ENCODE peak calls at places on chromosomes 13 and 19, in four cellular contexts. Q, S, P and A are unnamed samples.

GRCh38 chr19:58117841-58118575 is 20.0 kb upstream of the ZSCAN18 start:
- DNase-seq in S (no peak), P (no peak), Q (no peak), A (no peak)

GRCh38 chr13:50299546-50300249 is 284.5 kb downstream of the KCNRG start:
- DNase-seq in Q (no peak), P (no peak), S (no peak), A (no peak)

GRCh38 chr13:29550589-29550988 is 44.9 kb downstream of the SLC7A1 start:
- DNase-seq in P (no peak), S (no peak), Q (no peak), A (no peak)

GRCh38 chr19:389246-389934 is 19.6 kb downstream of the C2CD4C start:
- DNase-seq in P (peak; percentile 16), Q (no peak), S (no peak), A (no peak)

GRCh38 chr19:23070353-23070781 is 46.5 kb upstream of the ZNF730 start:
- DNase-seq in S (no peak), Q (peak; percentile 33), P (peak; percentile 43), A (peak; percentile 35)

GRCh38 chr19:8080832-8081231 is 28.3 kb downstream of the CCL25 start:
- DNase-seq in Q (no peak), P (no peak), S (no peak), A (no peak)

GRCh38 chr19:54310543-54310942 is 2.4 kb downstream of the LILRA5 start:
- DNase-seq in Q (no peak), P (no peak), S (no peak), A (no peak)

GRCh38 chr13:41827507-41828213 is 133.2 kb downstream of the VWA8 start:
- DNase-seq in S (peak; percentile 87), P (no peak), Q (no peak), A (no peak)

GRCh38 chr13:42354246-42355117 is 82.5 kb downstream of the AKAP11 start:
- DNase-seq in S (peak; percentile 8), Q (no peak), P (no peak), A (no peak)

GRCh38 chr13:27481766-27482165 is 31.4 kb upstream of the MTIF3 start:
- DNase-seq in S (peak; percentile 28), Q (peak; percentile 65), P (no peak), A (peak; percentile 56)

GRCh38 chr13:110234532-110234931 is 72.4 kb downstream of the COL4A1 start:
- DNase-seq in P (no peak), S (no peak), Q (no peak), A (no peak)

GRCh38 chr13:80133631-80134083 is 207.3 kb downstream of the SPRY2 start:
- DNase-seq in Q (no peak), P (no peak), S (peak; percentile 57), A (no peak)

DNA sequence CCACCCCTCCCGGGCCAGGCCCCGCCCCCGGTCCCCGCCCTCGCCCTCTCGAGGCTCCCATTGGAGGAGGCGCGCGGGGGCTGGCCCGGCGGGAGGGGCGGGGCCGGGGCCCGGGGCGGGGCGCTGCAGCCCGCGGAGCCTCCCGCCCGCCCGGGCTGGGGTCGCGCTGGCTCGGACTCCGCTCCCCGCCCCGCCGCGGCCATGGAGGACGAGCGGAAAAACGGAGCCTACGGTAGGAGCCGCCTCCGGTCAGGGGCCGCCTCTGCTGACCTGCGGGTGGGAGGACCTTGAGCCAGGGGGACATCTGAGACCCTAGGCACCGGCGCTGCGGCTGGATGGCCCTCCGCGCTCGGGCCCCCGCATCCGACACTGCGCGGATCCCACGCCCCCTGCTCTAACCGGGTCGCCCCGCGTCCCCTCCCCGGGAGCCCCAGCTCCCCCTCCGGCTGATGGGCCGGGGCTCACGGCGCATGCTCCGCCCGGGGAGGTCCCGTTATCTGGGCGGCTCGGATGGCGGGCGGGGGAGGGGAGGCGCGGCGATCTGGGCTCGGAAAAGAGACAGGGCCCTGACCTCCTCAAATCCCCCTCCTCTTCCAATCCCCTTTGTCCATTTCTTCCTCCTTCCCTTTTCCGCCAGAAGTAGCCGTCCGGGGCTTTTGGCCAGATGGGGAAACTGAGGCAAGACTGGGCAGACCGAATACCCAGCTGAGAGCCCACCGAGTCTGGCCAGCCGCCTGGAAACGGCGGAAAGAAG is 15.4 kb upstream of the AP1M2 start:
- DNase-seq in S (peak; percentile 83), Q (peak; percentile 99), P (peak; percentile 87), A (peak; percentile 92)
- TF ChIP-seq POLR2A in S (no peak), Q (peak; percentile 72), P (no peak), A (peak; percentile 67)

DNA sequence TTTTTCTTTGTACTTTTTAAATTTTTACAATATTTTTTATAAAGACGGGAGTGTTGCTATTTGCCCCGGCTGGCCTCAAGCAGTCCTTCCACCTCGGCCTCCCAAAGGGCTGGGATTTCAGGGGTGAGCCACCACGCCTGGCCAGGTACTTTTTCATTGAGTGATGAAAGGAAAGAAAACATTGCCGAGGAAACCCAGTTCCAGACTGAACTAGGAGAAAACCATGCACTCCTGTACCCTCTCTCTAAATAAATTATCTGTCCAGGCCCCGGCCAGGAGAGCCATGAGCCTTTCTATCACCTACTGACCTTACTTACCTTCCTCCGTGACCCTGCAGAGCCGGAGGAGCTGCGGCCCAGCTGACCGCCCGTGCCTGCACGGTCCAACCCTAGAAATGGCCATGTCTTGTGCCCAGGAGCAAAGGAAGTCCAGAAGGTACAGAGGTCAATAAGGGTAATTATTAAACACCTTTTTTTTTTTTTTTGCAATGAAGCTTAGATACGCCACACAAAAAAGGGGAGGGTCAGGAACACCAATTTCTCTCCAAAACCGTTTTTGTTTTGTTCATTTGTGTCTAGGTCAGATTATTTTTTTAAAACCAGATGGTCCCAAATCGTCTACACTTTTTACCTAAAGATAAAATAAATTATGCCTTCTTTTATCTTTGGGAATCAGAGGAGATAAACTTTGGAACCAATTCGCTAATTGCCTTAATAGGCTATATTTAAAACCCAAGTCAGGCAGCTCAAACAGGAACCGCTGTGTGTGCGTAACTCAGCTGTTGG is at the start of gene SLC7A9:
- DNase-seq in S (no peak), Q (no peak), P (no peak), A (no peak)
- TF ChIP-seq POLR2A in S (no peak), Q (no peak), P (no peak), A (no peak)

GRCh38 chr13:46636451-46636850 is 83.5 kb downstream of the LRCH1 start:
- DNase-seq in Q (no peak), S (no peak), P (no peak), A (no peak)
- TF ChIP-seq POLR2A in Q (no peak), S (no peak), P (no peak), A (no peak)

GRCh38 chr19:34983786-34984185 is 16.3 kb upstream of the GRAMD1A start:
- DNase-seq in P (no peak), Q (no peak), S (no peak), A (no peak)

GRCh38 chr19:34985249-34986022 is 14.7 kb upstream of the GRAMD1A start:
- DNase-seq in Q (no peak), S (peak; percentile 89), P (peak; percentile 78), A (no peak)

GRCh38 chr19:34984287-34984686 is 15.8 kb upstream of the GRAMD1A start:
- DNase-seq in S (no peak), Q (no peak), P (no peak), A (no peak)

GRCh38 chr19:34979819-34980640 is 16.0 kb upstream of the ZNF792 start:
- DNase-seq in S (no peak), P (no peak), Q (no peak), A (no peak)

DNA sequence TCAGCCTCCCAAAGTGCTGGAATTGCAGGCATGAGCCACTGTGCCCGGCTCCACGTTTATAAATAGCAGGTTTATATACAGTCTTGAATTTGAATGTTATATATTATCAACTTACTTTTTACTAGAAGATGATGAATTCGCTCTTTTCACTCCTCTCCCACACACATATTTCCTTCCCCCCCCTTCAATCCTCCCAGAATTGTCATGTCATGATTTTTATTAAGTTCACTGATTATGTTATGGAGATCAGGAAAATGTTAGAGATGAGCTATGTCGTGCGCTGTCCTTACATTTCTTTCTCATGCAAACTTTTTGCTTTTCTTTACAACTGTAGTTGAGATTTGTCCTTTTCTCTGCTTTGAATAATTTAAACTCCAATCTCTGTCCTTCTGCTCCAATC is 17.8 kb upstream of the GRAMD1A start:
- DNase-seq in P (no peak), Q (no peak), S (no peak), A (no peak)
- TF ChIP-seq POLR2A in P (no peak), Q (no peak), S (no peak), A (no peak)

DNA sequence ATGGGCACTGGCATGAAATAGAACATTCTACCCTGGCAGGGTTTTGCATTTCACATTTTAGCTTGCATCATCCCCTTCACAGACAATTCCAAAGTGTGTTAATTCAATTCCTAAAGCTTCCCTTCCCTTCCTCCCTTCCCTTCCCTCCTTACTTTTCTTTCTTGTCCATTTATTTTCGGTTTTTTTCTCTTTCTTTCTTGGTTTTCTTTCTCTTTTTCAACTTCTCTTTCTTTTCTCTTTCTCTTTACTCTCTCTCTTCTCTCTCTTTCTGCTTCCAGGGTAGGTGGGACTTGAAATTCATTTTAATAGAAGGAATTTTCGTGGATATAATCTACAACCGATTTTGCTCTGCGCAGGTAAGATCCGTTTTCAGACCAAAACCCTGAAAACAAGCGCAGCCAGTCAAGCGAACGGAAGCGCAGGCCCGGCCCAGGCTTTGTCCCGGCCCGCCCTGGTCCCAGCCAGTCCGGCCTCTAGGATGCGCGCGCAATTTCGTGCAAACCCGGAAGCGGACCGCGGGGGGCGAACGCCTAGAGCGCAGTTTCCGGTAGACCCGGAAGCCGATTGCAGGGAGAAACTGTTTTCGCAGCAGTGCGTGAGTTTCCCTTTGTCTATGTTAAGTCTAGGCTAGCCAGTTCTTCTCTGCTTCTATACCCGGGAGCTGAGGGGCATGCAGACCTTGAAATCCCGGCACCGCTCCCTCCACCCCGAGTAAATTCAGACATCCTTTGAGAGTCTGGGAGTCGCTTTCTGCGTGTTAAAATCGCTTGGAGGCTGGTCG is at the start of gene ZNF528:
- DNase-seq in P (peak; percentile 98), Q (peak; percentile 83), S (peak; percentile 92), A (peak; percentile 78)
- TF ChIP-seq POLR2A in P (peak; percentile 13), Q (no peak), S (peak; percentile 84), A (peak; percentile 39)

GRCh38 chr19:18855647-18856384 is 24.1 kb downstream of the UPF1 start:
- DNase-seq in Q (no peak), S (no peak), P (no peak), A (no peak)

GRCh38 chr19:18858906-18859646 is 27.3 kb downstream of the UPF1 start:
- DNase-seq in P (no peak), Q (no peak), S (no peak), A (no peak)

GRCh38 chr19:18857223-18857622 is 25.5 kb downstream of the UPF1 start:
- DNase-seq in Q (no peak), S (no peak), P (no peak), A (no peak)

GRCh38 chr19:18854982-18855381 is 23.2 kb downstream of the UPF1 start:
- DNase-seq in S (no peak), P (no peak), Q (no peak), A (no peak)

DNA sequence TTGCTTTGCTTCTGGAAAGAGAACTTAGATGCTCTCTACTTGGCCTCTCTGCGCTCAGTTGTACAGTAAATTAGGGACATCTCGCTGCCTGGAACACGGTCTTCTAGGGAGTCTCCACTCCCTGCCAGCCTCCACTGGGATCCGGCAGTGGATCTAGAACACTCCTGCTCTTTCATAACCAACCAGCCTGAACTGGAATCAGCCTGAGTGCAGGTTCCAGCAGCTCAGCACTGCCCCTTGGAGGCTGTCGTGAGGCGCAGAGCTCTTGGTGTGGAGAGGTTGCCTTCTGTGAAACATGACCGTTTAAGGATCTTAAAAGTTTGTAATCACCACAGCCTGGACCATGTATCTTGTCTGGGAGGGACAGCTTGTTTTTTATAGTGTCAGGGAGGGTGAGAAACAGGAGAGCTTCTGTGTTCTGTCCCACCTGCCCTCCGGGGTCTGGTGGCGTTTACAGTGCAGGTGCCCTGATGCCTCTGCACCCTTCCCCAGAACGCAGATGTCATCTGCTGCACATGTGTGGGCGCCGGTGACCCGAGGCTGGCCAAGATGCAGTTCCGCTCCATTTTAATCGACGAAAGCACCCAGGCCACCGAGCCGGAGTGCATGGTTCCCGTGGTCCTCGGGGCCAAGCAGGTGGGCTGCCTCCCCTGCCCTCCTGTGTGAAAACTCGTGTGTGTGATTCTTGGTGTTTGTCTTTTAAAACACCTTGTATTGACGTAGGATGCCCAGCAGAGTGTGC is 24.8 kb downstream of the UPF1 start:
- DNase-seq in Q (no peak), P (no peak), S (no peak), A (peak; percentile 18)
- TF ChIP-seq POLR2A in Q (no peak), P (no peak), S (no peak), A (no peak)

GRCh38 chr19:1839658-1840540 is 8.4 kb downstream of the REXO1 start:
- DNase-seq in Q (no peak), P (no peak), S (no peak), A (no peak)
- TF ChIP-seq POLR2A in Q (no peak), P (no peak), S (no peak), A (no peak)